ENCODE peak calls at places on chromosome 21, in four cellular contexts. O is choroid plexus epithelial cell, A is left ventricle myocardium inferior, H is mucosa of descending colon. T is an unnamed sample.
A peak's percentile ranks its signal among the peaks of the same experiment; 100 is the strongest.

GRCh38 chr21:36274128-36274527 is 45.9 kb upstream of the MORC3 start:
- DNase-seq in O (no peak), A (no peak), H (no peak), T (no peak)

GRCh38 chr21:26572026-26572425 is 1.1 kb downstream of the CYYR1 start:
- DNase-seq in O (no peak), A (no peak), H (no peak), T (no peak)

GRCh38 chr21:27269646-27270045 is 302.8 kb upstream of the ADAMTS5 start:
- DNase-seq in O (peak; percentile 95), A (no peak), H (no peak), T (peak; percentile 87)

GRCh38 chr21:25171438-25171837 is 435.8 kb downstream of the MRPL39 start:
- DNase-seq in O (peak; percentile 4), A (no peak), H (no peak), T (peak; percentile 77)

GRCh38 chr21:33362044-33362555 is 37.3 kb downstream of the IFNAR1 start:
- DNase-seq in O (peak; percentile 10), A (no peak), H (no peak), T (no peak)

GRCh38 chr21:38986460-38987395 is 181.0 kb downstream of the ETS2 start:
- DNase-seq in O (no peak), A (no peak), H (no peak), T (no peak)

GRCh38 chr21:39885119-39885848 is 18.0 kb downstream of the PCP4 start:
- DNase-seq in O (no peak), A (peak; percentile 45), H (no peak), T (peak; percentile 2)

GRCh38 chr21:26445440-26445839 is 127.6 kb downstream of the CYYR1 start:
- DNase-seq in O (peak; percentile 31), A (no peak), H (no peak), T (peak; percentile 87)

GRCh38 chr21:32350211-32350980 is 42.4 kb downstream of the URB1 start:
- DNase-seq in O (no peak), A (no peak), H (no peak), T (no peak)
- H3K4me3 ChIP-seq in O (no peak overlapping the region), A (no peak overlapping the region), H (no peak overlapping the region), T (no peak overlapping the region)

DNA sequence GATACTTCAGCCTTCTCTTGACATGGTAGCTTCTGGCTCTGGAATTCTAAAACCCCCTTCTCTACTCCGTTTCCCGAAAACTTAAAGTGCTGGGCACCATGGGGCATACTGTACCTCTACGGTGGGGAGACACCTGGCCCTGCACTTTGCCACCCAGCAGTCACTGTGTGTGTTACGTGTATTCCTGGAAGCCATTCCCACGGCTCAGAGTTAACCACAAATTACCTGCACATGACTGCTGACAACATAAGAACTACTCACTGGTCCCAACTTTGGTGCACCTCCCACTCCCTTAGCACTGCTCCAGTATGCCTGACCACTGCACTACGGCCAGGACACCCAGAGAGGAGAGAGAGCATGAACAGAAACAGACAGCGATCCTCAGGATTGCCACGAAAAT is 29.4 kb upstream of the TMPRSS2 start:
- DNase-seq in O (no peak), A (no peak), H (no peak), T (no peak)
- H3K4me3 ChIP-seq in O (no peak overlapping the region), A (no peak overlapping the region), H (no peak overlapping the region), T (no peak overlapping the region)

GRCh38 chr21:37530901-37531351 is 164.4 kb downstream of the DYRK1A start:
- DNase-seq in O (no peak), A (no peak), H (no peak), T (no peak)
- H3K4me3 ChIP-seq in O (no peak overlapping the region), A (peak overlapping the region; percentile 15), H (no peak overlapping the region), T (no peak overlapping the region)

GRCh38 chr21:44374601-44375280 is 21.3 kb downstream of the TRPM2 start:
- DNase-seq in O (no peak), A (no peak), H (peak; percentile 4), T (no peak)
- H3K4me3 ChIP-seq in O (no peak overlapping the region), A (no peak overlapping the region), H (no peak overlapping the region), T (no peak overlapping the region)

DNA sequence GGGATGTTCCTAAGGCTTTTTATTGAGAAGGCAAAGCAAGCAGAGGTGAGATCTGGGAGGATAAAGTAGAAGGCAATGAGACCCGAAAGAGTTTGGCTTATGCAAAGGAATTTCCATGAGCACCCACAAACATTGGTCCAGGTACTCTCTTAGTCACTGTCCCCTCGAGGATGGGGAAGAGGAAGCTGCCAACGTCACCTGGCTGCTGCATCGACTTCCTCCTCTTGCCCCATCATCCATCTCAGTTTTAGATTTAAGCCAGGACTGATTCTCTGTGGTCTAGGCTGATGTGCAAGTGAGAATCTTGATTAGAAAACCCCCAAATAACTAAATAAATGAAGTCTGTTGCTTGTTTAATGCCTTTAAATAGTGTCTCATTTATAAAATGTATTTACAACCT is 28.7 kb downstream of the RUNX1 start:
- DNase-seq in O (no peak), A (no peak), H (no peak), T (no peak)
- H3K4me3 ChIP-seq in O (no peak overlapping the region), A (no peak overlapping the region), H (no peak overlapping the region), T (no peak overlapping the region)

GRCh38 chr21:35052786-35053185 is 3.7 kb upstream of the RUNX1 start:
- DNase-seq in O (no peak), A (no peak), H (no peak), T (no peak)

GRCh38 chr21:35048706-35049617 is at the start of gene RUNX1:
- DNase-seq in O (peak; percentile 75), A (no peak), H (no peak), T (peak; percentile 95)

GRCh38 chr21:35048183-35048601 is 910 bp downstream of the RUNX1 start:
- DNase-seq in O (no peak), A (no peak), H (no peak), T (peak; percentile 30)

GRCh38 chr21:35051287-35051818 is 2.3 kb upstream of the RUNX1 start:
- DNase-seq in O (peak; percentile 76), A (peak; percentile 83), H (peak; percentile 87), T (peak; percentile 84)

GRCh38 chr21:35050348-35051286 is 1.5 kb upstream of the RUNX1 start:
- DNase-seq in O (no peak), A (no peak), H (no peak), T (peak; percentile 68)
- H3K4me3 ChIP-seq in O (no peak overlapping the region), A (no peak overlapping the region), H (no peak overlapping the region), T (no peak overlapping the region)

DNA sequence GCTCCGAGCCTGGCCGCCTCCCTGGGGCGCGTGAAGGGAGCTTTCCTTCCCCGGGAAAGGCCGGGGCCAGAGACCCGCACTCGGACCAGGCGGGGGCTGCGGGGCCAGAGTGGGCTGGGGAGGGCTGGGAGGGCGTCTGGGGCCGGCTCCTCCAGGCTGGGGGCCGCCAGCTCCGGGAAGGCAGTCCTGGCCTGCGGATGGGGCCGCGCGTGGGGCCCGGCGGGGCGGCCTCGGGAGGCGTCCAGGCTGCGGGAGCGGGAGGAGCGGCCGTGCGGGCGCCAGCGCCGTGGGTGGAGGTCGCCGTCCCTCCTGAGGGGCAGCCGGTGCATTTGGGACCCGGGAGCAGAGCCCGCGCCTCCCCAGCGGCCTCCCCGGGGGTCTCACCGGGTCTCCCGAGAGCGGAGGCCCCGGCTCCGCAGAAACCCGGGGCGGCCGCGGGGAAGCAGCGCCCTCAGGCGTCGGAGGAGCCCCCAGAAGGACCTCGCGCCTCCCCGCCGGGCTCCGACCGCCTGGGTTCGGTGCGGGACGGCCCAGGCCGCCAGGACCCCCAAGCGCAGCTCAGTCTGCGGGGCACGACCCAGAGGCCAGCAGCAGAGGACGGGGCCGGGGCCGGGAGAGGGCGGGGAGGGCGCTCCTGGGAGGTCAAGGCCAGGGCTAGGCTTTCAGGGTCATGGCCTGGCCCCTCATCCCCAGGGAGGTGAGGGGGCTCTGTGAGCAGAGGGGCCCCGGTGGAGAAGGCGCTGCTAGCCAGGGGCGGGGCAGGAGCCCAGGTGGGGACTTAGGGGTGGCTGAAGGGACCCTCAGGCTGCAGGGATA is 7.3 kb upstream of the SLX9 start:
- DNase-seq in O (peak; percentile 34), A (peak; percentile 58), H (peak; percentile 75), T (no peak)
- H3K4me3 ChIP-seq in O (peak overlapping the region; percentile 42), A (peak overlapping the region; percentile 66), H (no peak overlapping the region), T (no peak overlapping the region)

DNA sequence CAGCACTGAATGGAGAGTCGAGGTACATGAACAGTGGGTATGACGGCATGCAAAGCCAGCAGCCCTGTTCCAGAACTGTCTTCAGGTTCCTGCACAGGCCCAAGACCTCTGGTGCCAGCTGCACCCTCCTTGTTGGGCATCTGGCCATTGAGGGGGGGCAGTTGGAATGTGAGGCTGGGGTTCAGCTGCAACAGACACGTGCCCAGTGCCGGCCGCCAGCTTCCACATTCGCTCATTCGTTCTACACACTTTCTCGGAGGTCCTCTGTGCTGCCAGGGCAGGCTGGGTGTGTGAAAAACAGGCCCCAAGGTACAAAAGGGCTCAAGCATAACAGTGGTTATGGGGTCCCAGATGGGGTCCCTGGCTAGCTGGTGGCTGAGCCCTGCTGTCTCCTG is 37.9 kb upstream of the SLC19A1 start:
- DNase-seq in O (no peak), A (peak; percentile 4), H (no peak), T (no peak)
- H3K4me3 ChIP-seq in O (no peak overlapping the region), A (no peak overlapping the region), H (no peak overlapping the region), T (no peak overlapping the region)